ENCODE peak calls at places on chromosomes 7 and 10, in eight cellular contexts. X is psoas muscle; M is GM20000; B is hippocampal formation; S is skeletal muscle cell; D is activated CD8-positive, alpha-beta memory T cell treated with anti-CD3 and anti-CD28 coated beads for 48 hours; C is amniotic stem cell; T is stimulated activated CD4-positive, alpha-beta T cell treated with anti-CD3 and anti-CD28 coated beads, Interleukin-12 subunit alpha, Interleukin-12 subunit beta, amount 100 ng/mL, for 48 hours. P is an unnamed sample.

GRCh38 chr10:36448760-36449681 is 676.4 kb upstream of the ANKRD30A start:
- DNase-seq in X (no peak), M (no peak), B (no peak), S (no peak), D (no peak), C (no peak), T (no peak), P (no peak)

GRCh38 chr7:130292682-130293257 is at the start of gene CPA4:
- DNase-seq in X (no peak), M (no peak), B (no peak), S (peak), D (no peak), C (peak), T (no peak), P (no peak)

GRCh38 chr7:22675917-22676343 is 51.1 kb upstream of the IL6 start:
- DNase-seq in X (no peak), M (no peak), B (no peak), S (no peak), D (no peak), C (no peak), T (no peak), P (no peak)

GRCh38 chr10:101217450-101218281 is 11.6 kb downstream of the LBX1 start:
- DNase-seq in X (no peak), M (peak), B (no peak), S (no peak), D (no peak), C (no peak), T (no peak), P (peak)

GRCh38 chr10:93820434-93820833 is 62.7 kb downstream of the LGI1 start:
- DNase-seq in X (no peak), M (no peak), B (no peak), S (no peak), D (no peak), C (no peak), T (no peak), P (no peak)

GRCh38 chr7:100745184-100745583 is 11.8 kb downstream of the ZAN start:
- DNase-seq in X (no peak), M (peak), B (peak), S (no peak), D (no peak), C (no peak), T (no peak), P (peak)

GRCh38 chr10:5089869-5090268 is 4.3 kb upstream of the AKR1C3 start:
- DNase-seq in X (no peak), M (no peak), B (no peak), S (no peak), D (no peak), C (no peak), T (no peak), P (no peak)

GRCh38 chr7:50266893-50267386 is 37.6 kb upstream of the IKZF1 start:
- DNase-seq in X (peak), M (peak), B (no peak), S (no peak), D (no peak), C (no peak), T (peak), P (peak)

GRCh38 chr10:77111611-77112550 is 525.7 kb downstream of the KCNMA1 start:
- DNase-seq in X (no peak), M (peak), B (peak), S (peak), D (no peak), C (peak), T (peak), P (no peak)

GRCh38 chr10:87860156-87860795 is 3.1 kb downstream of the KLLN start:
- DNase-seq in X (no peak), M (peak), B (peak), S (peak), D (no peak), C (peak), T (no peak), P (peak)

GRCh38 chr7:122802211-122802833 is 83.9 kb downstream of the CADPS2 start:
- DNase-seq in X (no peak), M (no peak), B (no peak), S (no peak), D (no peak), C (no peak), T (no peak), P (no peak)

GRCh38 chr7:64046041-64046389 is 781 bp downstream of the ZNF727 start:
- DNase-seq in X (no peak), M (no peak), B (no peak), S (no peak), D (no peak), C (no peak), T (no peak), P (no peak)

GRCh38 chr7:159078911-159079270 is 65.8 kb downstream of the VIPR2 start:
- DNase-seq in X (no peak), M (no peak), B (no peak), S (no peak), D (no peak), C (no peak), T (no peak), P (no peak)

P was measured in stimulated activated naive CD8-positive, alpha-beta T cell treated with anti-CD3 and anti-CD28 coated beads, Interleukin-15, amount 100 ng/mL, for 72 hours.